ENCODE peak calls at places on chromosome 16, in four cellular contexts. Y, M, J and W are unnamed samples.

GRCh38 chr16:57023541-57024249 is 34.3 kb downstream of the NLRC5 start:
- DNase-seq in J (no peak), Y (no peak), M (no peak), W (peak)

GRCh38 chr16:14286381-14287230 is 215.5 kb downstream of the MRTFB start:
- DNase-seq in M (no peak), J (no peak), Y (peak), W (peak)

GRCh38 chr16:48277158-48277557 is 29.8 kb upstream of the ABCC11 start:
- DNase-seq in M (no peak), Y (no peak), J (no peak), W (no peak)

GRCh38 chr16:88469615-88470395 is 16.7 kb downstream of the ZFPM1 start:
- DNase-seq in Y (no peak), M (no peak), J (no peak), W (peak)

GRCh38 chr16:69451166-69451565 is 26.7 kb downstream of the CYB5B start:
- DNase-seq in M (no peak), Y (no peak), J (no peak), W (no peak)

GRCh38 chr16:27363797-27364196 is 38.2 kb upstream of the IL21R start:
- DNase-seq in Y (no peak), M (no peak), J (no peak), W (no peak)

GRCh38 chr16:80298676-80299075 is 242.1 kb upstream of the DYNLRB2 start:
- DNase-seq in M (no peak), Y (no peak), J (no peak), W (no peak)

GRCh38 chr16:15141586-15141985 is 47.5 kb upstream of the RRN3 start:
- DNase-seq in J (no peak), Y (no peak), M (no peak), W (no peak)

GRCh38 chr16:46555981-46556380 is 65.2 kb downstream of the SHCBP1 start:
- DNase-seq in Y (no peak), M (no peak), J (no peak), W (no peak)

GRCh38 chr16:82481455-82481854 is 145.3 kb upstream of the CDH13 start:
- DNase-seq in Y (no peak), J (no peak), M (no peak), W (no peak)

GRCh38 chr16:78503501-78504110 is 404.2 kb downstream of the WWOX start:
- DNase-seq in Y (peak), M (peak), J (peak), W (peak)

GRCh38 chr16:66619534-66620418 is 15.3 kb downstream of the CMTM3 start:
- DNase-seq in J (no peak), Y (no peak), M (no peak), W (no peak)

GRCh38 chr16:70370924-70371323 is 24.2 kb downstream of the DDX19A start:
- DNase-seq in M (no peak), Y (no peak), J (no peak), W (no peak)

GRCh38 chr16:67649494-67649931 is 4.6 kb downstream of the CARMIL2 start:
- DNase-seq in J (peak), M (peak), Y (no peak), W (no peak)

GRCh38 chr16:10678655-10679054 is 16.1 kb downstream of the TEKT5 start:
- DNase-seq in J (no peak), Y (no peak), M (no peak), W (no peak)

GRCh38 chr16:1533443-1533951 is at the start of gene TMEM204:
- DNase-seq in M (no peak), J (peak), Y (no peak), W (no peak)

GRCh38 chr16:62225675-62226074 is 189.4 kb upstream of the CDH8 start:
- DNase-seq in Y (peak), J (peak), M (peak), W (no peak)

GRCh38 chr16:12546918-12547607 is 256.6 kb downstream of the CPPED1 start:
- DNase-seq in Y (no peak), J (no peak), M (no peak), W (no peak)

GRCh38 chr16:11014159-11014558 is 69.8 kb downstream of the CLEC16A start:
- DNase-seq in Y (no peak), J (no peak), M (no peak), W (no peak)

GRCh38 chr16:14307059-14307531 is 236.0 kb downstream of the MRTFB start:
- DNase-seq in J (no peak), Y (no peak), M (no peak), W (no peak)

GRCh38 chr16:13907431-13907830 is 12.5 kb upstream of the ERCC4 start:
- DNase-seq in Y (no peak), J (no peak), M (no peak), W (no peak)

GRCh38 chr16:11183035-11183812 is 72.8 kb downstream of the SOCS1 start:
- DNase-seq in J (peak), Y (no peak), M (no peak), W (no peak)

GRCh38 chr16:30110661-30111060 is 2.7 kb downstream of the GDPD3 start:
- DNase-seq in M (no peak), Y (no peak), J (no peak), W (no peak)

GRCh38 chr16:54493594-54493993 is 207.0 kb upstream of the IRX3 start:
- DNase-seq in Y (no peak), M (no peak), J (no peak), W (no peak)

GRCh38 chr16:69880640-69881133 is 70.4 kb upstream of the CLEC18A start:
- DNase-seq in J (no peak), M (no peak), Y (no peak), W (no peak)

GRCh38 chr16:30700491-30700890 is 1.5 kb downstream of the SRCAP start:
- DNase-seq in J (no peak), Y (no peak), M (no peak), W (no peak)